ENCODE peak calls at places on chromosomes 16 and 17, in five cellular contexts. Z is uterus, M is stomach, E is A549, B is breast epithelium. F is an unnamed sample.

GRCh38 chr16:51434567-51435198 is 283.6 kb upstream of the SALL1 start:
- DNase-seq in Z (no peak), M (no peak), E (no peak), B (no peak), F (no peak)

GRCh38 chr17:1999557-2000251 is 25.4 kb downstream of the RTN4RL1 start:
- DNase-seq in Z (no peak), M (peak; percentile 81), E (no peak), B (peak; percentile 50), F (no peak)

GRCh38 chr17:72342582-72343527 is 222.0 kb downstream of the SOX9 start:
- DNase-seq in Z (peak; percentile 26), M (no peak), E (no peak), B (peak; percentile 20), F (no peak)

GRCh38 chr16:35744716-35745115 is 2285.3 kb downstream of the TP53TG3F start:
- DNase-seq in Z (no peak), M (no peak), E (no peak), B (no peak), F (no peak)

GRCh38 chr16:72961115-72961832 is 86.7 kb downstream of the ZFHX3 start:
- DNase-seq in Z (no peak), M (no peak), E (peak; percentile 32), B (no peak), F (no peak)

GRCh38 chr16:85444879-85445778 is 168.0 kb upstream of the GSE1 start:
- DNase-seq in Z (no peak), M (peak; percentile 56), E (no peak), B (no peak), F (no peak)

GRCh38 chr17:39150795-39151679 is at the start of gene PLXDC1:
- DNase-seq in Z (peak; percentile 39), M (no peak), E (no peak), B (no peak), F (peak; percentile 88)

GRCh38 chr17:7014995-7015586 is 2.7 kb downstream of the RNASEK start:
- DNase-seq in Z (no peak), M (no peak), E (no peak), B (no peak), F (no peak)

GRCh38 chr16:57536306-57537193 is at the start of gene CCDC102A:
- DNase-seq in Z (no peak), M (peak; percentile 28), E (no peak), B (peak; percentile 27), F (no peak)

GRCh38 chr17:27552467-27552779 is 78.6 kb upstream of the LGALS9 start:
- DNase-seq in Z (no peak), M (no peak), E (peak; percentile 95), B (no peak), F (no peak)

GRCh38 chr17:68740555-68741447 is 139.6 kb upstream of the FAM20A start:
- DNase-seq in Z (no peak), M (no peak), E (peak; percentile 34), B (no peak), F (no peak)

GRCh38 chr17:38660097-38661026 is 14.4 kb downstream of the EPOP start:
- DNase-seq in Z (no peak), M (no peak), E (no peak), B (no peak), F (no peak)

GRCh38 chr16:27445502-27446175 is 43.7 kb downstream of the IL21R start:
- DNase-seq in Z (no peak), M (no peak), E (no peak), B (no peak), F (no peak)

GRCh38 chr17:78890111-78890897 is 12.7 kb downstream of the CEP295NL start:
- DNase-seq in Z (no peak), M (peak; percentile 62), E (no peak), B (peak; percentile 35), F (peak; percentile 93)

GRCh38 chr16:31064882-31065461 is 9.1 kb downstream of the ZNF668 start:
- DNase-seq in Z (peak; percentile 69), M (no peak), E (peak; percentile 55), B (no peak), F (peak; percentile 90)

GRCh38 chr16:68790130-68790761 is 53.1 kb upstream of the TANGO6 start:
- DNase-seq in Z (peak; percentile 18), M (peak; percentile 65), E (peak; percentile 70), B (peak; percentile 65), F (no peak)
- TF ChIP-seq POLR2A in Z (no peak), M (no peak), E (no peak), B (no peak), F (no peak)

GRCh38 chr16:10122546-10122945 is 59.7 kb downstream of the GRIN2A start:
- DNase-seq in Z (no peak), M (no peak), E (peak; percentile 10), B (no peak), F (no peak)
- TF ChIP-seq CTCF in Z (no peak), M (no peak), E (peak; percentile 28), B (peak; percentile 18), F (no peak)

GRCh38 chr16:89911375-89911774 is 7.3 kb upstream of the MC1R start:
- DNase-seq in Z (no peak), M (no peak), E (no peak), B (no peak), F (no peak)

GRCh38 chr16:89913408-89914387 is 5.0 kb upstream of the MC1R start:
- DNase-seq in Z (no peak), M (no peak), E (no peak), B (no peak), F (no peak)

GRCh38 chr16:89910717-89911354 is 7.8 kb upstream of the MC1R start:
- DNase-seq in Z (no peak), M (no peak), E (no peak), B (no peak), F (no peak)

GRCh38 chr16:89912143-89912542 is 6.5 kb upstream of the MC1R start:
- DNase-seq in Z (no peak), M (no peak), E (no peak), B (no peak), F (no peak)

GRCh38 chr16:89912627-89913026 is 6.0 kb upstream of the MC1R start:
- DNase-seq in Z (no peak), M (no peak), E (no peak), B (no peak), F (no peak)
- TF ChIP-seq POLR2A in Z (no peak), M (no peak), E (no peak), B (no peak), F (no peak)

GRCh38 chr16:4682616-4683254 is 10.6 kb upstream of the NUDT16L1 start:
- DNase-seq in Z (peak; percentile 59), M (peak; percentile 79), E (no peak), B (no peak), F (no peak)
- TF ChIP-seq CTCF in Z (no peak), M (no peak), E (peak; percentile 32), B (peak; percentile 21), F (no peak)

GRCh38 chr17:44983563-44983962 is 15.5 kb upstream of the C1QL1 start:
- DNase-seq in Z (no peak), M (no peak), E (no peak), B (no peak), F (no peak)
- TF ChIP-seq POLR2A in Z (no peak), M (no peak), E (no peak), B (no peak), F (no peak)

GRCh38 chr16:2471653-2472487 is 773 bp downstream of the NTN3 start:
- DNase-seq in Z (no peak), M (no peak), E (no peak), B (no peak), F (no peak)
- TF ChIP-seq CTCF in Z (no peak), M (no peak), E (no peak), B (no peak), F (no peak)

DNA sequence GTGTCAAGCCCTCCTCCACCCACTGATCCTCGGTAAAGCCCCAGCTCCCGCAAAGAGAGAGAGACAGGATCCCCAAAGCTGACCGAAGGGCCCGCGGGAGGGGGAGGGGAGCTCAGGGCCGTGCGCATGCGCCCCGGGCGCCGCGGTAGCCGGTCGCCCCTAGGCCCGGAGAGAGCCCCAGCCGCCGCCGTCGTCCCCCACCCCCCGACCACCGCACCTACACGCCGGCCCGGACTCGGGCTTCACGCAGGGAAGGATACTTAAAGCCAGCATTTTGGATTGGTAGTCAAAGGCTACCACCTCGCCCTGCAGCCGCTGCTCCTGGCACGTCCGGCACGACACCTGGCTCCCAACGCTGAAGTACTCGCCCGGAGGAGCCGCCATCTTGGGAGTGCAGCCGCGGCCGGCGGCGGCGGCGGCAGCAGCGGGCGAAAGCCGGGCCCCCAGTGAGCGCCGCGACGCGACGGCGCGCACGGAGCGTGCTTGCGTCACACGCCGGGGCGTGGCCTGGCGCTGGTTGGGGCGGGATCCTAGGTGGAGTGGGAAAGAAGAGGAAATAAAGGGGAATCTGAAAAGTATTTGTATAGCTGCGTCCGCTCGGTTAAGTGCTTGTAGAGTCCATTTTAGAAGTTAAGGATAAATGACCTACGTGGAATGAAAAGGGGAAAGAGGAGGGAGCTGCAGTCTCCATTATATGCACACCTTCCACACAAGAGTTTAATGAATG is at the start of gene LSM12:
- DNase-seq in Z (peak; percentile 94), M (peak; percentile 93), E (peak; percentile 95), B (peak; percentile 79), F (peak; percentile 96)
- TF ChIP-seq POLR2A in Z (peak; percentile 62), M (no peak), E (peak; percentile 79), B (no peak), F (no peak)

GRCh38 chr17:82177761-82178498 is 34.7 kb downstream of the CCDC57 start:
- DNase-seq in Z (no peak), M (no peak), E (no peak), B (no peak), F (no peak)
- TF ChIP-seq CTCF in Z (no peak), M (no peak), E (no peak), B (no peak), F (no peak)